ENCODE peak calls at places on chromosome 9, in eight cellular contexts. B is lower leg skin, A is right lobe of liver, F is A549, V is prostate gland, P is uterus, E is sigmoid colon, C is adrenal gland. I is an unnamed sample.

GRCh38 chr9:34403554-34404380 is 27.1 kb upstream of the MYORG start:
- DNase-seq in C (peak), E (peak), P (peak), V (peak), F (peak), B (peak), A (peak), I (peak)

GRCh38 chr9:82116538-82116937 is 128.0 kb downstream of the SPATA31D1 start:
- DNase-seq in V (no peak), B (no peak), P (no peak), A (no peak), F (no peak), E (no peak), C (no peak), I (no peak)

GRCh38 chr9:114372971-114373591 is 14.7 kb downstream of the AKNA start:
- DNase-seq in V (no peak), A (peak), B (no peak), E (peak), F (no peak), P (no peak), C (peak), I (peak)

GRCh38 chr9:35690447-35691324 is 961 bp upstream of the TPM2 start:
- DNase-seq in F (peak), A (peak), V (peak), C (peak), P (peak), B (peak), E (peak), I (peak)

GRCh38 chr9:97271292-97271691 is 36.2 kb upstream of the CCDC180 start:
- DNase-seq in E (no peak), B (no peak), C (no peak), V (no peak), A (no peak), F (no peak), P (no peak), I (no peak)

GRCh38 chr9:20442461-20443319 is 179.6 kb downstream of the MLLT3 start:
- DNase-seq in C (no peak), B (no peak), A (no peak), P (no peak), F (no peak), E (no peak), V (no peak), I (no peak)

GRCh38 chr9:86321373-86321772 is 32.8 kb downstream of the TUT7 start:
- DNase-seq in F (peak), B (no peak), C (peak), A (no peak), V (no peak), E (no peak), P (no peak), I (no peak)

GRCh38 chr9:93126825-93127368 is 7.2 kb downstream of the NINJ1 start:
- DNase-seq in E (peak), B (no peak), C (peak), F (no peak), V (peak), P (peak), A (peak), I (no peak)

GRCh38 chr9:1231998-1232919 is 182.1 kb downstream of the DMRT2 start:
- DNase-seq in B (peak), A (peak), C (peak), F (peak), P (peak), V (peak), E (peak), I (peak)

GRCh38 chr9:131279196-131279926 is 3.1 kb upstream of the FAM78A start:
- DNase-seq in P (no peak), A (no peak), F (no peak), E (no peak), B (no peak), C (no peak), V (no peak), I (no peak)

GRCh38 chr9:32454280-32454679 is 69.8 kb downstream of the ACO1 start:
- DNase-seq in F (no peak), A (no peak), B (no peak), V (no peak), P (no peak), C (no peak), E (no peak), I (no peak)
- H3K4me3 ChIP-seq in F (no peak), A (no peak), B (no peak), V (no peak), P (no peak), C (no peak), E (no peak), I (no peak)

DNA sequence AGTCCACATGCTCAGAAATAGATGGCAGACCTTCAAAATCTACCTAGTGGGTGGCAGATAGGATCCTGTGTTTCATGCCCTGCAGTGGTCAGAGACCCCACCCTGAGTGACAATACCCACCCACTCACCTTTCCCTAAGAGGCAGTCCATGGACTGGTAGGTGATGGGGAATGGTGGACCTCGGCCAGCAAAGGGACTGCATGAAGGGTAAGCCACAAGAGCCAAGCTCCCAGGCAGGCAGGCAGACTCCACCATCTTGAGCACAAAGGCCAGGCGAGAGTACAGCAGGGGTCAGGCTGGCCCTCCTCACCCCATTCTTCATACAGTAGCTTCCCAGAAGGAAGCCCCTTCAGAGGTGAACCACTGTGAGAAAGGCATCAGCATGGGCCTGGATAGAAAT is 78.4 kb downstream of the SYK start:
- DNase-seq in P (no peak), F (no peak), A (no peak), E (no peak), B (no peak), C (no peak), V (no peak), I (no peak)
- TF ChIP-seq POLR2A in P (no peak), F (no peak), A (no peak), E (no peak), B (no peak), C (no peak), V (no peak), I (no peak)

GRCh38 chr9:26975728-26976707 is 19.8 kb downstream of the IFT74 start:
- DNase-seq in V (no peak), E (no peak), C (peak), B (no peak), A (no peak), F (peak), P (no peak), I (peak)
- H3K4me3 ChIP-seq in V (no peak), E (no peak), C (no peak), B (no peak), A (no peak), F (peak), P (no peak), I (no peak)

DNA sequence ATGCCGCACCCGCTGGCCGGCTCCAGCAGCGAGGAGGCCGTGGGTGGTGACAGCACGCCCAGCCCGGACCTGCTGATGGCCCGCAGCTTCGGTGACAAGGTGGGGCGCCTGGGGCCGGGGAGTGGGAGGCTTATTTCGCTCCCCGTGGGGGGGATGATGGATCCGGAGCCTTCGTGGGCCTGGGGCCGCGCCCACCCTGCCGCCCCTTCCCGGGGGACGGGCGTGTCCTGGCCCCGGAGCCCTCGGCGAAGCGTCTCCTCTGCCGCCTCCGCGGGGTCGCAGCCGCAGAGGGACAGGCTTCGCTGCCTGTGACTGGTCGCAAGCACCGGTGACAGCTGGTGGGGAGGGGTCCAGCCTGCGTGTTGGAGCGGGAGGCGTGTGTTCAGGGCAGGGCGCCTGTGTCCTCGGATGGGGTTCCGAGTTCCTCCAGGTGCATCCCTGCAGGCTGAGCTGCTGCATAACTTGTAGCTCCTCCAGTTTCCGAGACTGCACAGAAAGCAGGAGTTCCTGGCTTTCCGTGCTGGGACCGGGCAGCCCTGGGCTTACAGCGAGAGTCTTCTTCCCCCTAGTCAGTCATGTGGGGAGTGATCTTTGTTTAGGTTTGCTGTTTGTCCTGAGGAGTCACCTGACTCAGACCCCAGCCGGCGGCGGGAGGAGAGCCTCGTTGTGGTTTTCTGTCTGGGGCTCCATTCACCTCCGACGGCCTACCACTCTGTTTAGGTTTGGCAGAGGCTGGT is 667 bp downstream of the SNX30 start:
- DNase-seq in B (peak), F (peak), A (peak), P (peak), E (peak), C (peak), V (peak), I (peak)
- TF ChIP-seq POLR2A in B (no peak), F (no peak), A (peak), P (no peak), E (no peak), C (peak), V (peak), I (no peak)

DNA sequence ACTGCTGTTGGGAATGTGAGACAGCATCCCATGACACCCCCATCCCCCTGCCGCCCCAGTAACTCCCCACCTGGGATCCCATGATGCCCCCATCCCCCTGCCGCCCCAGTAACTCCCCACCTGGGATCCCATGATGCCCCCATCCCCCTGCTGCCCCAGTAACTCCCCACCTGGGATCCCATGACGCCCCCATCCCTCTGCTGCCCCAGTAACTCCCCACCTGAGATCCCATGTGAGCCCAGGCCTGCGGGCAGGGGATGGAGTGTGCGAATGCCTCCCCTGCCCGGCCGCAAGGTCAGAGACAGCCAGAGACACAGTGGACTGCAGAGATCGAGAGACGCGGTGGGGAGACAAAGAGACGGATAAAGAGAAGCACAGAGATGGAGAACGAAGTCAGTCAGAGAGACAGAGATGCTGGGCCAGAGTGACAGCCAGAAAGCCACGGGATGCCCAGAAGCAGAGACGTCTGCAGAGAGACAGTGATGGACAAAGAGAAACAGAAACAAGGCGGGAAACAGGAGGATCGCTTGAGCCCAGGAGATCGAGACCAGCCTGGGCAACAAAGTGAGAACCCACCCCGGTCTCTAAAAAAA is 1.0 kb downstream of the SH2D3C start:
- DNase-seq in C (no peak), B (no peak), V (no peak), F (no peak), E (no peak), A (no peak), P (no peak), I (no peak)
- H3K4me3 ChIP-seq in C (no peak), B (no peak), V (no peak), F (no peak), E (no peak), A (peak), P (no peak), I (peak)

DNA sequence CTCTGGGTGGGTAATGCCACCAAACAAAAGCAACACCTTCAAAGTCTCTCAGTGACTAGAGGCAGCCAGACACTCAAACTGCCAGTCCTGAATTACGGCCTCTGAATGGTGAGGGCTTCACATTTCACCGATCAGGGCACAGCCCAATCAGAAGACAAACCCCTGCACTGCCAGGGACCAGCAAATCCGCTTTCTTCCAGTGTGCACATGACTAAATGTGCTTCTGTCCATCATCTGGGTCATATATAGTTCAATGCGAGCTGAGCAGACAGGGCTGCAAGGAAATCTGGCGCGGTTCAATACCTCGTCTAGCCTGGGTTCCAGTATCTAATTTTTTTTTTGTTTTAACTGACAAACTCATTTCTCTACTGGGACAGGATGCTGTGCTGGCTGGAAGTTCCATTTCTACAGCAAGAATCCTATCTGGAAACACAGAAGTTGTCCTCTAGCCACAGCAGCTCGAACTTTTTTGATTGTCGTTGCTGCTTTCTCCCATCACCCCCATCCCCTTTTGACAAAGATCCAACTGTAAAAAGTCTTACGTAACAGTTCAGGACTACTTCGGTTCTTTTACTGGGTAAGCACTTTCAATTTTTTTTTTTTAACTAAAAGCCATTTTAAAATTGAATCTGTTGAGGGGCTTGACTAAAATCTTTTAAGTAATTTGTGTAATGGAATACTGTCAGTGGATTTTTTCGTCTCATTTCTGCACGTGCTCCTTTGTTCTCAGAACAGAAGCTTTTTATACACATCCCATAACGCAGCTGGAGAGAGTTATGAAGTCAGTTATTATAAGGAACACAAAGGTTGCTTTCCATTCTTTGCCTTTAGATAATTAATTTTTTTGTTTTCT is 112.7 kb downstream of the NR6A1 start:
- DNase-seq in A (peak), V (peak), P (peak), C (peak), E (peak), F (peak), B (peak), I (peak)
- TF ChIP-seq POLR2A in A (peak), V (peak), P (no peak), C (peak), E (no peak), F (peak), B (no peak), I (no peak)

GRCh38 chr9:14396171-14396570 is 82.2 kb upstream of the NFIB start:
- DNase-seq in P (no peak), A (no peak), E (no peak), B (no peak), V (no peak), C (no peak), F (no peak), I (no peak)

GRCh38 chr9:14405176-14405575 is 91.2 kb upstream of the NFIB start:
- DNase-seq in A (no peak), C (no peak), E (no peak), V (no peak), B (no peak), P (no peak), F (no peak), I (no peak)

GRCh38 chr9:14403112-14403511 is 89.2 kb upstream of the NFIB start:
- DNase-seq in E (no peak), V (no peak), P (no peak), C (no peak), B (no peak), A (no peak), F (no peak), I (no peak)

GRCh38 chr9:14399736-14400657 is 86.1 kb upstream of the NFIB start:
- DNase-seq in F (no peak), C (no peak), E (no peak), P (no peak), A (no peak), B (no peak), V (no peak), I (no peak)

DNA sequence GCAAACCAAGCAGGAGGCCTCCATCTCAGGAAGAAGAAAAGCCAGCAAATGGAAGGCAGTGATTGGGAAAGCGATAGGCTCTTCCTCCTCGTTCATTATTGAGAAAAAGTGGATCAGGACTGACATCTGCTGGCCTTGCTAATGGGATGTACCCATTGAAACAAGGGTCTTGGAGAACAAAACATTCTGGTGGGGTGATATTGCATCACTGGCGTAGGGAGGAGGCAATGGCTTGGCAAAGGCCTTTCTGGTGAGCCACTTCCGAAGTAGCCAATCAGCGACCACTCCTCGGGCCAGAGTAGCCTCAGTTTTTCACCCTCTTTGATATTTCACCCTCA is 86.7 kb upstream of the NFIB start:
- DNase-seq in F (peak), V (no peak), P (peak), E (peak), B (peak), A (no peak), C (peak), I (peak)
- H3K4me3 ChIP-seq in F (no peak), V (no peak), P (no peak), E (no peak), B (no peak), A (no peak), C (no peak), I (no peak)

DNA sequence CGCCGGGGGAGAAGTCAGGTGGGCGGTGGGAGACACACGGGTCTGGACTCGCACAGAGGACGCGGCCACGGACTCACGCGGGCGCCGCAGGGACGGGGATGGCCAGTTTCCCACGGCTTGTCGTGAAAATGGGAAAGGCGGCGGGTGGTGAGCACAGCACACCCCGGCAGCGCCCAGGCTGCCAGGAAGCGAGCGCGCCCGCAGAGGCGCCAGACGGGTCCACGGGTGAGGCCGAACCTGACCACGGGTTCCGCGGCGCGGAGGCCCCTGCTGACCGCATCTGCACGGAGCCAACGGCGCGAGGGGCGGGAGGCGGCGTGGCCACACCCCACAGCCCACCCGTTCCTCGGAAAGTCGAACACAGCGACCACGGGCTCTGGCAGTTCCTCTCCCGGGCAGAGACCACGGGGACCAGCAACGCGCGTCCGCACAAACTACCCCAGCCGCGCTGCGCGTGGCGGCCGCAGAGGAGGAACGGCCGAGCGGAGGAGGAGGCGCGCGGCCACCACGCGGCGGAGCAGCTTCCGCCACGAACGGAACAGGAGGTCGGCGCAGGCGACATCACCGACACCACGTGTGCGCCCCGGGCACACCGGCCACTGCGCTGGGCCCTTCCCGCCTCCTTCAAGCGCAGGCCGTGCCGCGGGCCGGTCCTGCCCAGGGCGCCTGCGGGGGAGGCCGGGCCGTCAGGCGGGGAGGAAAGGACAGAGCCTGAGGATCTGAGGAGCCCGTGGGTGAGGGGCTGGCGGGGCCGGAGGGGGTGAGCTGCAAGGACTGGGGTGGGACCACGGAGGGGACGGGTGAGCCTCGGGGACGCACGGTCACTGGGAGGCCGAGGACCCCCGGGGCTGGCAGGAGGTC is 5.6 kb downstream of the EXD3 start:
- DNase-seq in P (no peak), F (no peak), E (no peak), A (peak), B (no peak), C (no peak), V (no peak), I (no peak)
- TF ChIP-seq POLR2A in P (no peak), F (no peak), E (no peak), A (no peak), B (no peak), C (no peak), V (no peak), I (no peak)

GRCh38 chr9:126523621-126524111 is 90.1 kb upstream of the LMX1B start:
- DNase-seq in E (peak), F (no peak), V (no peak), P (no peak), B (peak), C (no peak), A (no peak), I (no peak)
- H3K4me3 ChIP-seq in E (no peak), F (no peak), V (no peak), P (no peak), B (no peak), C (no peak), A (no peak), I (no peak)